ENCODE peak calls at places on chromosomes 13 and 19, in ten cellular contexts. W, D, X, T, K, E, J, N, R and C are unnamed samples. For H3K4me1, the result is how much of the 10 kb centered on the place peaks cover.

GRCh38 chr13:50989476-50989875 is 79.9 kb downstream of the RNASEH2B start:
- DNase-seq in R (no peak), K (no peak), N (no peak), J (no peak), E (no peak), T (no peak), W (no peak), D (no peak), X (no peak), C (no peak)

GRCh38 chr13:73531014-73531413 is 472.2 kb downstream of the KLF5 start:
- DNase-seq in D (no peak), J (no peak), T (no peak), W (no peak), X (no peak), R (no peak), K (no peak), E (no peak), N (no peak), C (no peak)

GRCh38 chr19:33219261-33219812 is 6.3 kb downstream of the SLC7A10 start:
- DNase-seq in W (no peak), D (no peak), N (no peak), E (no peak), X (peak), R (no peak), K (no peak), J (no peak), T (no peak), C (no peak)

GRCh38 chr19:6501740-6502648 is at the start of gene TUBB4A:
- DNase-seq in T (no peak), D (peak), J (no peak), K (peak), E (no peak), W (no peak), N (no peak), R (no peak), X (no peak), C (no peak)

GRCh38 chr13:52851153-52851962 is 2.9 kb upstream of the PCDH8 start:
- DNase-seq in X (peak), T (no peak), W (no peak), N (peak), D (no peak), R (no peak), E (peak), J (peak), K (peak), C (no peak)

GRCh38 chr19:7699422-7700127 is 2.4 kb downstream of the FCER2 start:
- DNase-seq in R (no peak), J (no peak), X (no peak), T (no peak), E (no peak), K (no peak), W (no peak), D (no peak), N (no peak), C (no peak)

GRCh38 chr19:56930647-56931592 is 90.4 kb upstream of the PEG3 start:
- DNase-seq in J (no peak), R (no peak), T (no peak), N (no peak), E (no peak), D (no peak), W (no peak), K (no peak), X (no peak), C (no peak)

GRCh38 chr19:5339950-5340636 is 519 bp downstream of the PTPRS start:
- DNase-seq in T (no peak), K (no peak), W (no peak), R (peak), N (no peak), X (peak), E (peak), J (no peak), D (peak), C (no peak)

GRCh38 chr19:42090687-42091086 is 14.7 kb downstream of the ZNF574 start:
- DNase-seq in E (no peak), N (no peak), T (no peak), R (no peak), X (no peak), J (no peak), K (no peak), W (no peak), D (no peak), C (no peak)

GRCh38 chr19:42089772-42090171 is 13.8 kb downstream of the ZNF574 start:
- DNase-seq in E (no peak), T (no peak), K (no peak), X (no peak), W (no peak), R (no peak), J (no peak), N (no peak), D (no peak), C (no peak)

GRCh38 chr19:42089191-42089750 is 13.3 kb downstream of the ZNF574 start:
- DNase-seq in N (no peak), W (no peak), R (no peak), J (no peak), E (no peak), X (no peak), T (no peak), K (no peak), D (no peak), C (no peak)

GRCh38 chr19:42086770-42087550 is 11.0 kb downstream of the ZNF574 start:
- DNase-seq in E (no peak), D (no peak), T (no peak), X (no peak), N (no peak), K (no peak), J (no peak), W (no peak), R (no peak), C (no peak)

DNA sequence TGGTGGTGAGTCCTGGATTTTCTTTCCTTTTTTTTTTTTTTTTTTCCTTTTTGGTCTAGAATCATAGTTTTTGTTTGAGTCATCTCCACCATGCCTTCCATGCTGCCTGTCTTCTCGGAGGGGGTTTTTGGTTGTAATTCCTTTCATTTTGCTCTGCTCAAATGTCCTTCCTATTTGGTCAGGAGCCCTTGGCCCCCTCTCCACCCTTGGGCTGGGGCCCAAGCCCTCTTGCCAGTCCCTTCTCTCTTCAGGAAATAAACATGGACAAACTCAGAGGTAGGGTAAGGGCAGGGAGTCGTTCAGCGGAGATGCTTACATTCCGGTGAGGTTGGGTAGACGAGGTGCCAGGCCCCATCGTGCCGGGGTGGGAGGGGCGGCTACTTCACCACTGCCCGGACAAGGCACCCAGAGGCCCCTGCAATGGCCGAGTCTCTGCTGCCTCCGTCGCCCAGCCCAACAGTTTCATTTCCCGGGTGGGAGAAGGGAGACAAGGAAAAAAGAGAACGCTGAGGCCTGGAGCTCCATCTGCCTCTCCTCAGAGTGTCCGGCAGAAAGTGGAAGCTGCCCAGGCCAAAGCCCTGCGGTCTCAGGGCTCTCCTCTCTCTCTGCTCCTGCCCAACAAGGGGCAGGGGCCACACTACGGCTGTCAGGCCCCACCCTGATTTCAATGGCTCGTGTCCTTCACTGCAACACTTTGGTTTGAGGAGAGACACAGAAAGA is 12.7 kb downstream of the ZNF574 start:
- DNase-seq in J (no peak), K (no peak), E (no peak), W (no peak), T (no peak), D (no peak), R (no peak), X (no peak), N (no peak), C (no peak)
- H3K4me1 ChIP-seq in J (under half), K (under half), E (under half), W (under half), T (under half), D (under half), R (under half), X (under half), N (under half), C (under half)

GRCh38 chr19:29527500-29528328 is 1.9 kb downstream of the VSTM2B start:
- DNase-seq in N (no peak), D (no peak), E (no peak), W (no peak), X (no peak), R (no peak), T (no peak), J (no peak), K (no peak), C (no peak)
- TF ChIP-seq CTCF in N (no peak), D (no peak), E (no peak), W (no peak), X (no peak), R (no peak), T (no peak), J (no peak), K (no peak), C (no peak)

DNA sequence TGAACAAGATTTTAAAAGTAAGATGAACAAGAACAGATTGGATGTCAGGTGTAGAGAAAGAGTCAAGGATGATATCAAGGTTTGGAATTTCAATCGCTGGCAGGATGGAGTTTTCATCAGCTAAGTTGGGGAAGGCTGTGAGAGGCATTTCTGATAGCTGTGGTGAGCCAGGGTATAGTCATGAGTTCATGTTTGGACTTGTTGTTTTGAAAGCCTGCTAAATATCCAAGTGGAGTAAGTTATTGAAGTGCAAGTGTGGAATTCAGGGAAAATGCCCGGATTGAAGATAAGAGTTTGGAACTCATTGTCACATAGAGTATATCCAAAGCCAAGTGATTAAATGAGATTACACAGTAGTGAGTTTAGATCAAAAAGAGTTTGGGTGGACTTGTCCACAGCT is 11.0 kb upstream of the EPSTI1 start:
- DNase-seq in X (no peak), J (no peak), E (no peak), W (no peak), K (no peak), N (no peak), R (no peak), D (no peak), T (no peak), C (peak)
- H3K4me1 ChIP-seq in X (under half), J (under half), E (under half), W (under half), K (under half), N (under half), R (under half), D (under half), T (under half), C (half or more)

DNA sequence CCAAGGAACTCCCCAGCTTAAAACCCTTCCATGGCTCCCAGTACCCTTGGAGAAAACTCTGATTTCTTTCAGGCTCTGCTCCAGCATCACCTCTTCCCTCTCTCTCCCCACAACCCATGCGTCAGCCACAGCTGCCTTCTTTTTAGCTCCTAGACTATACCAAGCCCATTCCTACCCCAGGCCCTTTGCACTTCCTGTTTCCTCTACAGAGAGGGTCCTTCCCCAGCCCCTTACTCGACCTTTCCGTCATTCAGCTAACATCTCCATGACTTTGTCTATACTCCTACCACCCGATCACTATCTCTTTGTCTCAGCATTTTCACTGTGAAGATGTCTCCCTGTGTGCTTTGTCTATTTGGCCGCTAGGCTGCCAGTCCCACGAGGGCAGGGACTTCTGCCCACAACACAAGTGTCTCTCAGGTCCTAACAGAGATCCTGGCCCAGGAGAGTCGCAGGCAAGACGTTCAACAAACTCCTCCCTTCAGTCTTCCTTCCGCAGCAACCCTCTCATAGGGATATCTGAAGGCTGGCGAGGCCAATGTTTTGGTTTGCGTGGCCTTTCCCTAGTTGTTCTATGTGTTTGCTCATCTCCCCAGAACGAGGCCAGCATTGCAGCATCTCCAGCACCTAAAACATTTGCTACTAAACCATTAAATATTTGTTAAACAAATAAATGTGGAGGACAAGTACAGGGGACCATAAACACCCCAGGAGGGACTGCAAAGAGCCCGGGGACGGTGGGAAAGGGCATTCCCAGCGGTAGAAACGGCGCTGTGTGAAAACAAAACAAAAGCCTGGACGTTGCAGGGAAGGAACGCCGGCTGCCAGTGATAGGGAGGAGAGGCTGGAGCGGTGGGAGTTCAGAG is 816 bp downstream of the CCNP start:
- DNase-seq in E (no peak), W (no peak), R (no peak), D (no peak), K (no peak), T (no peak), X (no peak), J (no peak), N (no peak), C (no peak)
- TF ChIP-seq CTCF in E (peak), W (no peak), R (no peak), D (no peak), K (no peak), T (no peak), X (no peak), J (no peak), N (no peak), C (no peak)

DNA sequence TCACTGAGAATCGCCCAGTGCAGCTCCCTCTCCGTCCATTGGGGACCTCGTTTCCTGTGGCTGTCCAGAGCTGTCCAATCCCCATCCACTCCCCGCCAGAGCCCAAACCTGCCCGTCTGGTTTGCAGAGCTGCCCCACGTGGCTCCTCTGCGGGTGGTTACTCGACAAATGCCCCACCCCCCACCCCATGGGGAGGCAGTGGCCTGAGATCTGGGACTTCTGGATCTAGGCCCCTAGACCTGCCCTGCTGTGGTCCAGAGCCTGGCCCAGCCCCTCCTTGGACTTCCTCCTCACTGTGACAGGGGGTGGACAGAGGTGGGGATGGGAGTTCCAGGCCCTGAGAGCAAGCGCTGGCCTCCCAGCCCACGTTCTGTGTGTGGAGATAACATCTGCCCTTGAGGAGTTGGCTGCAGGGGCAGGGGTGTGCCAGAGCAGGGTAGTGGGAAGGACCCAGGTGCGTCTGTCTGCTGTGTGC is 29.1 kb downstream of the PAK4 start:
- DNase-seq in W (peak), D (no peak), J (peak), T (no peak), E (no peak), R (no peak), K (no peak), N (peak), X (peak), C (no peak)
- H3K4me1 ChIP-seq in W (under half), D (under half), J (under half), T (half or more), E (under half), R (under half), K (under half), N (half or more), X (under half), C (under half)

DNA sequence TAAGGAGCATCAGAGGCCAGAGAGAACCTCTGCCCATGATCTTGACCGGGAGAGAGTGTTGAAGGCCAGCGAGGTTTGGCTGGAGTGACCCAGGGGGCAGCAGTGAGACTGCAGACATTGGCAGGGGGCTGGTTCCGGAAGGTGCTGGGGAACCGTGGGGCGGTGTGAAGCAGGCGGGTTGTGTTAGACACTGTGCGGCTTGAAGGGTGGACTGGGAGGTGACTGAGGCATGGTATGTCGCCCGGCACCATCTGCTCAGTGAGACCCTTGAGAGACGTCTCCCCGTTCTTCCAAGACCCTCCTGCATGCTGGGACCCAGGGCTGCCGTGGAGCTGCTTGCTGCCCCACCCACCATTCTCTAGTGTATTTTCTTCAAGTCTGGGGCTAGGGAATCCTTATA is 24.6 kb downstream of the CARM1 start:
- DNase-seq in N (no peak), K (no peak), D (no peak), W (no peak), T (no peak), E (no peak), J (no peak), X (no peak), R (no peak), C (no peak)
- TF ChIP-seq CTCF in N (no peak), K (no peak), D (no peak), W (no peak), T (no peak), E (no peak), J (no peak), X (no peak), R (no peak), C (no peak)

GRCh38 chr19:13579388-13580060 is 73.2 kb upstream of the CACNA1A start:
- DNase-seq in T (no peak), W (no peak), X (no peak), D (no peak), N (no peak), K (no peak), E (no peak), R (no peak), J (no peak), C (no peak)

GRCh38 chr19:13585512-13585911 is 79.2 kb upstream of the CACNA1A start:
- DNase-seq in X (no peak), R (no peak), K (no peak), D (no peak), W (no peak), E (no peak), J (no peak), N (no peak), T (no peak), C (no peak)

GRCh38 chr19:13583114-13583513 is 76.8 kb upstream of the CACNA1A start:
- DNase-seq in R (no peak), J (no peak), W (no peak), D (no peak), K (no peak), N (no peak), X (no peak), T (no peak), E (no peak), C (no peak)

GRCh38 chr19:13588953-13589833 is 82.9 kb upstream of the CACNA1A start:
- DNase-seq in R (peak), J (peak), N (peak), T (peak), X (peak), W (peak), K (peak), E (peak), D (peak), C (no peak)

GRCh38 chr19:13583753-13584152 is 77.5 kb upstream of the CACNA1A start:
- DNase-seq in X (no peak), W (no peak), J (no peak), E (no peak), N (no peak), T (no peak), R (no peak), K (no peak), D (no peak), C (no peak)
- H3K4me1 ChIP-seq in X (under half), W (under half), J (under half), E (under half), N (under half), T (under half), R (under half), K (under half), D (under half), C (under half)

GRCh38 chr19:1773173-1773572 is 19.9 kb downstream of the ONECUT3 start:
- DNase-seq in R (no peak), K (no peak), N (no peak), E (no peak), X (no peak), W (no peak), T (no peak), J (no peak), D (no peak), C (no peak)

GRCh38 chr19:1776606-1777147 is 23.4 kb downstream of the ONECUT3 start:
- DNase-seq in N (no peak), T (no peak), W (no peak), D (no peak), J (no peak), X (peak), E (no peak), K (no peak), R (no peak), C (no peak)

GRCh38 chr19:1775951-1776605 is 22.8 kb downstream of the ONECUT3 start:
- DNase-seq in T (no peak), R (no peak), J (no peak), E (no peak), X (peak), K (no peak), N (no peak), D (no peak), W (no peak), C (no peak)

GRCh38 chr19:1777149-1777548 is 23.8 kb downstream of the ONECUT3 start:
- DNase-seq in D (no peak), W (no peak), E (no peak), X (no peak), N (no peak), K (no peak), R (no peak), J (no peak), T (no peak), C (no peak)

GRCh38 chr19:1774999-1775772 is 21.9 kb downstream of the ONECUT3 start:
- DNase-seq in T (no peak), D (no peak), K (no peak), X (no peak), N (no peak), E (no peak), R (no peak), W (no peak), J (no peak), C (no peak)
- TF ChIP-seq CTCF in T (no peak), D (peak), K (peak), X (peak), N (no peak), E (peak), R (no peak), W (peak), J (peak), C (peak)

GRCh38 chr13:106357198-106357597 is 178.3 kb downstream of the EFNB2 start:
- DNase-seq in R (no peak), N (no peak), K (no peak), D (no peak), X (no peak), W (no peak), J (no peak), T (no peak), E (no peak), C (no peak)

GRCh38 chr13:106354961-106355360 is 180.5 kb downstream of the EFNB2 start:
- DNase-seq in E (no peak), K (no peak), R (no peak), X (no peak), T (no peak), J (peak), N (no peak), D (no peak), W (no peak), C (no peak)

GRCh38 chr13:106350208-106350607 is 185.3 kb downstream of the EFNB2 start:
- DNase-seq in E (no peak), T (no peak), J (peak), W (no peak), R (no peak), D (no peak), K (no peak), N (peak), X (no peak), C (no peak)

GRCh38 chr13:106352850-106353249 is 182.6 kb downstream of the EFNB2 start:
- DNase-seq in R (no peak), W (no peak), N (no peak), J (no peak), K (no peak), D (no peak), X (no peak), E (no peak), T (no peak), C (no peak)

DNA sequence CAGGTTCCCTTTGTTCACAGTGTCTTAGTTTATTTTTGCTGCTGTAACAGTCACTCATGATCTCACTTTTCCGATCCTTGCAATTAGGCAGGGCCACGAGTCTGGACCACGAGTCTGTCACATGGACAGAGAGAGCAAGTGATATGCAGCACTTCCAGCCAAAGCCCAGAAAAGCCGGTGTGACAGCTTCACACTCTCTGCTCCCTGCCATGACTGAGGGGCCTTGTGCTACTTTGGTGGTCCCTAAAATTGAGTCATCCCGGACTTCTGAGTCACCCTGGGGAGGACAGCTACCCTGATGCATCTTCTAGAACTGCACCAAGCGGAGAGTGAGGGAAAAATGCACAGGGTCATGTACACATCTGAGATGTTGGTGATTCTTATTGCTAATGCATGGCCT is 179.6 kb downstream of the EFNB2 start:
- DNase-seq in W (no peak), X (no peak), E (no peak), R (no peak), N (no peak), K (no peak), T (no peak), J (no peak), D (no peak), C (no peak)
- H3K4me1 ChIP-seq in W (under half), X (under half), E (under half), R (under half), N (under half), K (under half), T (under half), J (under half), D (under half), C (under half)